ENCODE peak calls at places on chromosomes 13 and 19, in eight cellular contexts. U is EL, W is neuronal stem cell, F is SW480, G is right atrium auricular region, H is posterior cingulate gyrus, A is AG04450, B is heart left ventricle. T is an unnamed sample.

GRCh38 chr19:19849056-19849455 is 16.6 kb upstream of the ZNF253 start:
- DNase-seq in U (no peak), W (no peak), F (no peak), G (no peak), H (no peak), A (no peak), B (no peak), T (no peak)

GRCh38 chr19:30349131-30349730 is 23.0 kb upstream of the ZNF536 start:
- DNase-seq in U (no peak), W (no peak), F (no peak), G (no peak), H (no peak), A (no peak), B (no peak), T (no peak)

GRCh38 chr19:6811906-6812305 is 39.4 kb downstream of the VAV1 start:
- DNase-seq in U (peak), W (no peak), F (peak), G (no peak), H (no peak), A (no peak), B (no peak), T (peak)

GRCh38 chr13:102877285-102877684 is 31.5 kb downstream of the ERCC5 start:
- DNase-seq in U (peak), W (no peak), F (no peak), G (no peak), H (no peak), A (no peak), B (peak), T (no peak)

GRCh38 chr13:33003458-33004019 is 12.7 kb upstream of the KL start:
- DNase-seq in U (no peak), W (no peak), F (no peak), G (no peak), H (no peak), A (no peak), B (no peak), T (no peak)

GRCh38 chr13:90830782-90831181 is 516.7 kb upstream of the MIR17HG start:
- DNase-seq in U (no peak), W (no peak), F (no peak), G (no peak), H (no peak), A (no peak), B (no peak), T (no peak)

GRCh38 chr19:5054551-5055456 is 85.9 kb downstream of the KDM4B start:
- DNase-seq in U (no peak), W (no peak), F (no peak), G (no peak), H (peak), A (no peak), B (peak), T (no peak)

GRCh38 chr19:607301-608154 is 17.8 kb downstream of the HCN2 start:
- DNase-seq in U (no peak), W (no peak), F (no peak), G (no peak), H (no peak), A (no peak), B (no peak), T (no peak)

GRCh38 chr19:708154-709141 is at the start of gene PALM:
- DNase-seq in U (no peak), W (peak), F (no peak), G (no peak), H (no peak), A (no peak), B (no peak), T (peak)

GRCh38 chr13:41455725-41456419 is 1.5 kb upstream of the RGCC start:
- DNase-seq in U (no peak), W (no peak), F (no peak), G (no peak), H (no peak), A (no peak), B (no peak), T (no peak)

GRCh38 chr13:74629985-74630384 is 495.8 kb upstream of the KLF12 start:
- DNase-seq in U (no peak), W (no peak), F (no peak), G (no peak), H (no peak), A (no peak), B (no peak), T (no peak)

GRCh38 chr19:17682273-17682672 is 5.9 kb downstream of the UNC13A start:
- DNase-seq in U (no peak), W (no peak), F (no peak), G (no peak), H (no peak), A (no peak), B (no peak), T (no peak)

GRCh38 chr13:87696458-87696857 is 25.3 kb downstream of the SLITRK5 start:
- DNase-seq in U (no peak), W (no peak), F (no peak), G (no peak), H (no peak), A (no peak), B (no peak), T (no peak)

GRCh38 chr19:43782689-43783231 is 2.0 kb upstream of the KCNN4 start:
- DNase-seq in U (no peak), W (no peak), F (peak), G (no peak), H (no peak), A (no peak), B (no peak), T (no peak)

GRCh38 chr13:111510502-111511218 is 190.2 kb downstream of the TEX29 start:
- DNase-seq in U (no peak), W (no peak), F (no peak), G (peak), H (no peak), A (no peak), B (no peak), T (no peak)

GRCh38 chr13:111602874-111603273 is 282.4 kb downstream of the TEX29 start:
- DNase-seq in U (no peak), W (no peak), F (no peak), G (no peak), H (no peak), A (no peak), B (no peak), T (no peak)

GRCh38 chr13:69565334-69565733 is 542.3 kb upstream of the ATXN8OS start:
- DNase-seq in U (no peak), W (no peak), F (peak), G (no peak), H (no peak), A (no peak), B (no peak), T (peak)

GRCh38 chr13:24006520-24007248 is 109.4 kb upstream of the C1QTNF9B start:
- DNase-seq in U (no peak), W (no peak), F (no peak), G (no peak), H (no peak), A (no peak), B (no peak), T (no peak)

GRCh38 chr13:100630564-100630963 is 42.0 kb upstream of the GGACT start:
- DNase-seq in U (no peak), W (peak), F (no peak), G (no peak), H (no peak), A (no peak), B (no peak), T (no peak)

GRCh38 chr13:110980921-110981320 is 66.1 kb upstream of the ANKRD10 start:
- DNase-seq in U (no peak), W (no peak), F (no peak), G (no peak), H (no peak), A (no peak), B (no peak), T (no peak)

GRCh38 chr19:41957838-41958366 is 1.2 kb downstream of the RABAC1 start:
- DNase-seq in U (peak), W (peak), F (peak), G (peak), H (no peak), A (peak), B (peak), T (peak)

GRCh38 chr19:53927745-53928144 is 18.7 kb downstream of the CACNG7 start:
- DNase-seq in U (peak), W (peak), F (peak), G (no peak), H (no peak), A (peak), B (no peak), T (no peak)

T was measured in SK-N-DZ.